ENCODE peak calls at places on chromosome 10, in six cellular contexts. Q, J, G, U, H and V are unnamed samples. For H3K36me3, the result is how much of the 10 kb centered on the place peaks cover.

GRCh38 chr10:122688293-122688989 is 11.2 kb downstream of the C10orf120 start:
- DNase-seq in Q (no peak), J (no peak), G (no peak), U (peak), H (no peak), V (peak)

GRCh38 chr10:3571310-3571825 is 213.6 kb downstream of the KLF6 start:
- DNase-seq in Q (no peak), J (no peak), G (no peak), U (no peak), H (no peak), V (no peak)

GRCh38 chr10:34758447-34758996 is 56.6 kb downstream of the PARD3 start:
- DNase-seq in Q (no peak), J (peak), G (no peak), U (no peak), H (no peak), V (no peak)

GRCh38 chr10:13853854-13854253 is 267.1 kb downstream of the PRPF18 start:
- DNase-seq in Q (no peak), J (peak), G (no peak), U (peak), H (no peak), V (no peak)

GRCh38 chr10:22002531-22003110 is 909 bp downstream of the DNAJC1 start:
- DNase-seq in Q (peak), J (peak), G (no peak), U (no peak), H (no peak), V (no peak)

GRCh38 chr10:102418612-102419560 is at the start of gene PSD:
- DNase-seq in Q (no peak), J (no peak), G (no peak), U (no peak), H (no peak), V (no peak)

GRCh38 chr10:111430070-111430469 is 353.2 kb downstream of the ADRA2A start:
- DNase-seq in Q (no peak), J (no peak), G (no peak), U (no peak), H (no peak), V (no peak)

GRCh38 chr10:43000021-43000411 is 76.9 kb upstream of the RET start:
- DNase-seq in Q (no peak), J (no peak), G (no peak), U (no peak), H (no peak), V (no peak)

GRCh38 chr10:97454330-97455036 is 8.5 kb downstream of the ZDHHC16 start:
- DNase-seq in Q (no peak), J (no peak), G (no peak), U (no peak), H (no peak), V (peak)

GRCh38 chr10:88923525-88923924 is 29.0 kb downstream of the ACTA2 start:
- DNase-seq in Q (no peak), J (peak), G (no peak), U (no peak), H (no peak), V (no peak)

GRCh38 chr10:62492012-62492869 is 118.1 kb downstream of the ZNF365 start:
- DNase-seq in Q (no peak), J (peak), G (no peak), U (no peak), H (no peak), V (no peak)

GRCh38 chr10:83190614-83191013 is 948.7 kb upstream of the GHITM start:
- DNase-seq in Q (no peak), J (no peak), G (no peak), U (no peak), H (no peak), V (no peak)

GRCh38 chr10:102613761-102614160 is 30.5 kb upstream of the TRIM8 start:
- DNase-seq in Q (no peak), J (no peak), G (no peak), U (no peak), H (no peak), V (no peak)

DNA sequence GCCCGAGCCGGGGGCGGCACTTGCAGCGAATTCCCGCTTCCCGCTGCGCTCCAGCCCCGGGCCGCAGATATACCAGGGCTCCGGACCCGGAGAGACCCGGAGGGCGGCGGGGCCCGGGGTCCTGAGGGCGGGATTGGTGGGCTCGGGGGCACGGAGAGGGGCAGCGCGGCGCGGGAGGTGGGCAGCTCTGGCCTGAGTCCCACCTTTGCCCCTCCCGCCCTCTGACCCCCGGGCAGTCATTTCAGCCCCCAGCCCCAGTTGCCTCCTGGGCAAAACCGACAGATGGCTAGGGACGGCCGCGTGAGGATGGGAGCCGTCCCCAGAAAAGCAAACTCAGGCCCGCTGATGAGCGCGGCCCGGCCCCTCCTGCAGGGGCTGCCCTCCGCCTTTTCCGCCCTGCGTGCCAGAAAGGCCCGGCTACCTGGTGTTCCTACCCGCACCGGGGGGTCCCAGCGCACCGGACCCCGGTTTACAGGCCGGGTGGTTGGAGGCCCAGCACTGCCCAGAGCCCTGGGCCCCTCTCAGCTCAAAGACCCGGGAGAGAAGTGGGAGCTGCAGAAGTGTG is 56.7 kb downstream of the RBM17 start:
- DNase-seq in Q (no peak), J (no peak), G (no peak), U (no peak), H (peak), V (no peak)
- H3K27ac ChIP-seq in Q (peak), J (peak), G (peak), U (peak), H (peak), V (peak)

DNA sequence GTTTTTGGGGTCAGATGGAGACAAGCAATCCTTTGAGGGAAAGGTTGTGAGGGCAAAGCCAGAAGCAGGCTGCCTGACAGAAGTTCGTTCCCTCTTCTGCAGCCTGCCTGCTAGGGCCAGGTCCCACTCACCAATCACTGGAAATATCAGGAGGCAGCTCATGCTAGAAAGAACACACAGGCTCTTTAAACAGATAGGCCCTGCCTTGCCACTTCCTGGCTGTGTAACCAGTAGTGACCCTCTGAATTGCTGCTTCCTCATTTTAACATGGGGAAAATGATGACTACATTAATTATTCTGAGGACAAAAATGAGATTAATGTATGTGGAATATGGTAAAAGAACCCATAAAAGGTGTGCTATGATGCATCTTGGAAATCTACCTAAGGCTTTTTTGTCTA is 50.5 kb upstream of the MRLN start:
- DNase-seq in Q (no peak), J (no peak), G (no peak), U (no peak), H (no peak), V (no peak)
- H3K36me3 ChIP-seq in Q (under half), J (under half), G (under half), U (half or more), H (under half), V (half or more)

GRCh38 chr10:5892007-5892406 is 2.0 kb downstream of the FBH1 start:
- DNase-seq in Q (no peak), J (peak), G (no peak), U (peak), H (no peak), V (peak)

GRCh38 chr10:5894873-5895272 is 4.8 kb downstream of the FBH1 start:
- DNase-seq in Q (no peak), J (no peak), G (no peak), U (peak), H (no peak), V (peak)

GRCh38 chr10:5895365-5895764 is 5.3 kb downstream of the FBH1 start:
- DNase-seq in Q (no peak), J (no peak), G (no peak), U (no peak), H (no peak), V (no peak)

GRCh38 chr10:5894458-5894857 is 4.4 kb downstream of the FBH1 start:
- DNase-seq in Q (no peak), J (no peak), G (no peak), U (peak), H (no peak), V (no peak)

GRCh38 chr10:5893321-5893720 is 3.3 kb downstream of the FBH1 start:
- DNase-seq in Q (no peak), J (no peak), G (no peak), U (no peak), H (no peak), V (no peak)
- H3K27ac ChIP-seq in Q (no peak), J (no peak), G (no peak), U (no peak), H (no peak), V (no peak)

GRCh38 chr10:125795637-125796190 is 20.1 kb upstream of the MMP21 start:
- DNase-seq in Q (no peak), J (no peak), G (no peak), U (no peak), H (peak), V (no peak)
- H3K36me3 ChIP-seq in Q (under half), J (under half), G (under half), U (half or more), H (under half), V (under half)

DNA sequence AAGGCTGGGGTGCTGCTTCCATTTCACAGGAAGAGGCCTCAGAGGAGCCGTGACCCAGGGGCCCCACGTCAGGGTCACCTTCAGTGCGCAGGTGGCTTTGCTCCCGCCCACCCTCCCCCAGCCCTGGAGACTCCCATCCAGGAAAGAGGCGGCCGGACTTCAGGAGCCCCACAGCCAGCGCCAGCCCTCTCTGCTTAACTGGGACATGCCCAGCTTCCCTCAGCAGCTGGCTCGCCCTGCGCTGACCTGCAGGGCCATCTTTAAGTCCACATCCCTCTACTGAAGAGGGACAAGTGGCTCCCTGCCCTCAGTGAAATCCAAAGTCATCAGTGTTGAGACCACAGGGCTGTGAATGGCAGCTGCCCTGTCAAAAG is 141.9 kb upstream of the PPP2R2D start:
- DNase-seq in Q (no peak), J (no peak), G (no peak), U (no peak), H (no peak), V (no peak)
- H3K27ac ChIP-seq in Q (no peak), J (no peak), G (no peak), U (no peak), H (no peak), V (no peak)

DNA sequence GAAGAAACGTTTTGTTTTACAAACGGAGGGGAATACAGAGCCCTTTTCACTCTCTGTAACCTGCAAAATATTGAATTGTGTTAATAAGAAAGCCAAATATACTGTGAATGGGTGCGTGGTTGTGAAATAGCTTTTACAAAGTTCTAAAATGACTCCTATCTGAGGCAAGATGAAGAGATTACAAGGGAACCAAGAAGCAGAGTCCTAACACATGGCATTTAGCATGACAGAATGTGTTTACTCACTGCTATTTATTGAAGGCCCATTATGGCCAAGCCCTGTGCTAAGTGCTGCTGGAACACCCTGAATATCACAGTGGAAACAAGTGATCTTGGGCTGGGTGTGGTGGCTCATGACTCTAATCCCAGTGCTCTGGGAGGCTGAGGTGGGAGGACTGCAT is 12.9 kb downstream of the JCAD start:
- DNase-seq in Q (no peak), J (no peak), G (no peak), U (no peak), H (no peak), V (no peak)
- H3K36me3 ChIP-seq in Q (under half), J (under half), G (under half), U (under half), H (under half), V (under half)

GRCh38 chr10:77237120-77237519 is 400.5 kb downstream of the KCNMA1 start:
- DNase-seq in Q (no peak), J (no peak), G (no peak), U (no peak), H (no peak), V (no peak)

GRCh38 chr10:77236700-77237099 is 400.9 kb downstream of the KCNMA1 start:
- DNase-seq in Q (no peak), J (peak), G (no peak), U (no peak), H (no peak), V (no peak)

GRCh38 chr10:77234599-77234998 is 403.0 kb downstream of the KCNMA1 start:
- DNase-seq in Q (no peak), J (no peak), G (no peak), U (no peak), H (no peak), V (no peak)

GRCh38 chr10:77233466-77233865 is 404.1 kb downstream of the KCNMA1 start:
- DNase-seq in Q (no peak), J (no peak), G (no peak), U (no peak), H (no peak), V (no peak)

DNA sequence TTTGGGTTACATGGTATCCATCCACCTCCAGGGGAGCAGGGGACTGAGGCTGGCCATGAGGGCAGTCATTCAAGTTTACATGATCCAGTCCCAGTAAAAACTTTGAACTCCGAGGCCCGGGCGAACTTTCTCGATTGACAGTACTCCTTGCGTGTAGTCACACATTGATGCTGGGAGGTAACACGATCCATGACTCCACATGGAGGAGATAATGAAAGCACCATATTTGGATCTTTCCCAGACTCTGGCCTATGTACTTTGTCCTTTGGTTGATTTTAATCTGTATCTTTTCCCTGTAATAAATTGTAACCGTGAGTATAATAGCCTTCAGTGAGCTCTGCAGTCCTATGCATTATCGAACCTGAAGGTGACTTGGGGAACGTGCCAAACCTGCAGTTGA is 401.6 kb downstream of the KCNMA1 start:
- DNase-seq in Q (no peak), J (no peak), G (no peak), U (no peak), H (no peak), V (no peak)
- H3K27ac ChIP-seq in Q (no peak), J (no peak), G (peak), U (no peak), H (peak), V (peak)

DNA sequence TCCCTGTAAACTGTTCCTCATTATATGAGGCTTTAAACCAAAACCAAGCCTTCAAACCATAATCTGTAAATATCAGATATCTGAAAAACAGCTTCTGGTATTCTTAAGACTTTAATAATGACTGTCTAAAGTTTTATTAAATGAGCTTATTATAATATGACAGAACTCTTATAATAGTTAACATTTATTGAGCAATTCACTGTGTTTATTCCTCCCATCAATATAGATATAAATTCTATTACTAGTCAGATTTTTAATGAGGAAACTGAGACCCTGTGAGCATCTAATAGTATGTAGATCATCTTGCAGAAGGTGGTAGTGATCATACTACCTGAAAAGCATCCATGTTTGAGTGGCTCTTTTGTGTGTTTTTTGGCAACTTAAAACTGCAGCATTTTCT is 45.1 kb downstream of the KIF11 start:
- DNase-seq in Q (no peak), J (no peak), G (no peak), U (no peak), H (no peak), V (no peak)
- H3K36me3 ChIP-seq in Q (under half), J (under half), G (under half), U (under half), H (under half), V (under half)

GRCh38 chr10:51113007-51113406 is 38.7 kb downstream of the PRKG1 start:
- DNase-seq in Q (no peak), J (no peak), G (no peak), U (no peak), H (no peak), V (no peak)

GRCh38 chr10:51117794-51118193 is 43.5 kb downstream of the PRKG1 start:
- DNase-seq in Q (no peak), J (no peak), G (no peak), U (no peak), H (no peak), V (no peak)

GRCh38 chr10:51117053-51117660 is 42.9 kb downstream of the PRKG1 start:
- DNase-seq in Q (no peak), J (peak), G (no peak), U (no peak), H (no peak), V (no peak)
- H3K27ac ChIP-seq in Q (no peak), J (no peak), G (peak), U (no peak), H (peak), V (peak)